ENCODE peak calls at places on chromosome 1, in four cellular contexts. S is nephron progenitor cell, P is GM10248, T is GM23338. Q is an unnamed sample.

GRCh38 chr1:72397786-72398185 is 115.4 kb upstream of the NEGR1 start:
- DNase-seq in P (no peak), S (no peak), T (no peak), Q (no peak)

GRCh38 chr1:11792106-11792505 is 13.7 kb downstream of the MTHFR start:
- DNase-seq in T (no peak), P (no peak), S (no peak), Q (no peak)

GRCh38 chr1:30786264-30786991 is 28.9 kb upstream of the LAPTM5 start:
- DNase-seq in P (no peak), T (no peak), S (no peak), Q (peak; percentile 73)

GRCh38 chr1:94531664-94532063 is 9.9 kb downstream of the F3 start:
- DNase-seq in T (no peak), S (no peak), P (no peak), Q (no peak)

GRCh38 chr1:15684468-15685283 is 556 bp downstream of the PLEKHM2 start:
- DNase-seq in P (peak; percentile 55), T (peak; percentile 54), S (peak; percentile 59), Q (peak; percentile 37)

GRCh38 chr1:101816262-101816661 is 180.5 kb downstream of the OLFM3 start:
- DNase-seq in T (no peak), P (no peak), S (no peak), Q (no peak)

GRCh38 chr1:244218220-244218619 is 167.1 kb downstream of the ZBTB18 start:
- DNase-seq in P (no peak), T (no peak), S (no peak), Q (no peak)

GRCh38 chr1:33599516-33600115 is 127.2 kb downstream of the ZSCAN20 start:
- DNase-seq in T (no peak), S (no peak), P (no peak), Q (no peak)

GRCh38 chr1:87684786-87685185 is 356.1 kb downstream of the LMO4 start:
- DNase-seq in T (peak; percentile 11), P (no peak), S (no peak), Q (no peak)

GRCh38 chr1:26459573-26460031 is 12.6 kb upstream of the HMGN2 start:
- DNase-seq in P (no peak), T (no peak), S (no peak), Q (no peak)

GRCh38 chr1:166857995-166858394 is 18.1 kb downstream of the TADA1 start:
- DNase-seq in P (no peak), S (no peak), T (no peak), Q (no peak)

GRCh38 chr1:41423511-41424191 is 60.8 kb downstream of the EDN2 start:
- DNase-seq in S (peak; percentile 51), P (no peak), T (peak; percentile 70), Q (no peak)

GRCh38 chr1:24286246-24287010 is 32.7 kb upstream of the GRHL3 start:
- DNase-seq in P (no peak), S (no peak), T (peak; percentile 89), Q (no peak)

GRCh38 chr1:168691541-168691940 is 37.5 kb downstream of the DPT start:
- DNase-seq in T (no peak), P (no peak), S (no peak), Q (no peak)

DNA sequence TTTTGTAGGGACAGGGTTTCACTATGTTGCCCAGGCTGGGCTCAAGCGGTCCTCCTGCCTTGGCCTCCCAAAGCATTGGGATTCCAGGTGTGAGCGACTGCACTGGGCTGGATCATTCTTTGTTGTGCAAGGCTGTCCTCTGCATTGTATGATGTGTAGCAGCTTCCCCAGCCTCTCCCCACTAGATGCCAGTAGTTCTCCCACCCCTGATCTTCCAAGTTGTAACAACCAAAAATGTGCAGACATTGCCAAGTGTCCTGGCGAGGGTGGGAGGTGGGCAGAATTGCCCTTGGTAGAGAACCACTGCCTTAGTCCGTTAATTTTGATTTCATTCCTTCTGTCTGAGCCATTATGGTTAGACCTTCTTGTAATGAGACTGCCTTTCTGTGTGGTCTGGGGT is 7.2 kb downstream of the GALNT2 start:
- DNase-seq in T (no peak), P (no peak), S (no peak), Q (no peak)
- TF ChIP-seq CTCF in T (peak; percentile 3), P (no peak), S (no peak), Q (no peak)

GRCh38 chr1:5644281-5645134 is 347.7 kb downstream of the NPHP4 start:
- DNase-seq in T (no peak), S (no peak), P (no peak), Q (no peak)

GRCh38 chr1:5638582-5638981 is 353.6 kb downstream of the NPHP4 start:
- DNase-seq in S (no peak), P (no peak), T (no peak), Q (no peak)

GRCh38 chr1:5639323-5639722 is 352.9 kb downstream of the NPHP4 start:
- DNase-seq in T (no peak), P (no peak), S (no peak), Q (no peak)

GRCh38 chr1:5643360-5644090 is 348.7 kb downstream of the NPHP4 start:
- DNase-seq in S (no peak), P (no peak), T (no peak), Q (no peak)

DNA sequence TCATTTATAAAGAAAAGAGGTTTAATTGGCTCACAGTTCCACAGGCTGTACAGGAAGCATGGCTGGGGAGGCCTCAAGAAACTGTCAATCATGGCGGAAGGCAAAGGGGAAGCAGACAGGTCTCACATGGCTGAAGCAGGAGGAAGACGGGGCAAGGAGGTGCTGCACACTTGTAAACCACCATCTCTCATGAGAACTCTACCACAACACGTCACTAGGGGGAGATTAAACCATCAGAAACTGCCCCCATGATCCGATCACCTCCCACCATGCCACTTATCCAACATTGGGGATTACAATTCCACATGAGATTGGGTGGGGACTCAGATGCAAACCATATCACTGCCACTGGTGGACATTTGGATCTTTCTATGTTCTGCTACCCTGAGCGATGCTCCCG is 351.4 kb downstream of the NPHP4 start:
- DNase-seq in T (peak; percentile 7), S (no peak), P (no peak), Q (no peak)
- TF ChIP-seq CTCF in T (no peak), S (no peak), P (no peak), Q (peak; percentile 46)

GRCh38 chr1:80656011-80656627 is 1144.6 kb upstream of the ADGRL2 start:
- DNase-seq in P (peak; percentile 6), T (peak; percentile 71), S (peak; percentile 3), Q (no peak)
- TF ChIP-seq CTCF in P (no peak), T (peak; percentile 43), S (peak; percentile 49), Q (peak; percentile 62)

GRCh38 chr1:92461364-92462097 is 25.2 kb downstream of the GFI1 start:
- DNase-seq in P (peak; percentile 55), T (no peak), S (no peak), Q (no peak)
- TF ChIP-seq CTCF in P (peak; percentile 12), T (no peak), S (no peak), Q (no peak)

DNA sequence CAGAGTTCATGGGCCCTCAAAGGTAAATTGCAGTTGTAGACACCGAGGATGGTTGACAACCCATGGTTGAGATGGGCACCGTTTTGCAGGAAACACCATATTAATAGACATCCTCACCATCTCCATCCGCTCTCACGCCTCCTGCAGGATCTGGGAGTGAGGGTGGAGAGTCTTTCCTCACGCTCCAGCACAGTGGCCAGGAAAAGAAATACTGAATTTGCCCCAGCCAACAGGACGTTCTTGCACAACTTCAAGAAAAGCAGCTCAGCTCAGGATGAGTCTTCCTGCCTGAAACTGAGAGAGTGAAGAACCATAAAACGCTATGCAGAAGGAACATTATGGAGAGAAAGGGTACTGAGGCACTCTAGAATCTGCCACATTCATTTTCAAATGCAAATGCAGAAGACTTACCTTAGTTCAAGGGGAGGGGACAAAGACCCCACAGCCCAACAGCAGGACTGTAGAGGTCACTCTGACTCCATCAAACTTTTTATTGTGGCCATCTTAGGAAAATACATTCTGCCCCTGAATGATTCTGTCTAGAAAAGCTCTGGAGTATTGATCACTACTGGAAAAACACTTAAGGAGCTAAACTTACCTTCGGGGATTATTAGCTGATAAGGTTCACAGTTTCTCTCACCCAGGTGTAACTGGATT is 9.3 kb downstream of the SLAMF8 start:
- DNase-seq in T (peak; percentile 16), S (no peak), P (no peak), Q (no peak)
- TF ChIP-seq CTCF in T (peak; percentile 46), S (no peak), P (no peak), Q (no peak)

DNA sequence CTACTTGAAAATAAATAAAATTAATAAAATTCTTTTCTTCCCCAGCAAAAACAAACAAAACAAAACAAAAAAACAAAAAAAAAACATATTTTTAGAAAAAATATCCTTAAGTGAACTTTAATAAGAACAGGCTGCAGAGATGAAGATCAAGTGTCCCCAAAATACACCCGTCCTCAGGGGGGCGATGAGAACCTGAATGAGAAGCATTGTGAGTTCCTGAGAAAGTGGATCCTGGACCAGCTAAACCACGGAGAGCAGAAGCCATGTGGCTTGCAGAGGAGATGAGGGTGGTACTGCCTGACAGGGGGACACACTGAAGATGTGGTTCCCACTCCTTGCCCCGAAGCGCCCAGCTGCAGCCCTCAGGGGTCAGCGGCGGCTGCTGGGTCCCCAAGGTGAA is 89.3 kb downstream of the ITPKB start:
- DNase-seq in T (peak; percentile 65), P (no peak), S (no peak), Q (no peak)
- TF ChIP-seq CTCF in T (peak; percentile 77), P (peak; percentile 30), S (no peak), Q (peak; percentile 33)

DNA sequence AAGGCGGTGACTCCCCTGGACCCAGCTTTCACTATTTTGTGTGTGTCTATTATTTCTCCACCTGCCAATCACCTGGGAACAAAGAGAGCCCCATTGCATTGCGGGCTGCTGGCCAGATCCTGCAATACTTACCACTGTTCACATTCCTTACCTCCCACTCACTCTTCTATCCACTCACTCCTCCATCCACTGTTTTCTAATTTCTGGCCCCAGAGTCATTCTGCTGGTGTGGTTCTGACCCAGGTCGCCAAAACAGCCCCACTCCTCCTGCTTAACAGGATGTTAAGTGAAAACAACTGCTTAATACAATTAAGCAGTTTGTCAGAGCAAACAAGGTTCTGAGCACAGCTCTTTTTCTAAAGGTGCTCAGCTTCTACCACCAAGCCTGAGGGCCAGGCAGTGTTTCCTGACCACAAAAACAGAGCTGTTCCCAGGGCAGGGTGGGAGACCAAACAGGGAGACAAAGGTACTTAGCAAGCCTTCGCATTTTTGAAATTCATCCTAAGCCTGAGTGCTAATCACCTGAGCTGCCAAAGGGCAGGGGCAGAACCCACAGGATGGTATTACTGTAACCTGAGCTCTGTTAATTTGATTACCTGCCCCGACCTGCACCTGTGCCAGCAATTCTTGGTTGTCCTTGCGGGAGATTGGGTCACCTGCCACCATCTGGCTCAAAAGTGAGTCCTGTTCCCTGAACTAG is 38.5 kb upstream of the EFCAB14 start:
- DNase-seq in P (no peak), S (no peak), T (peak; percentile 67), Q (no peak)
- TF ChIP-seq CTCF in P (no peak), S (no peak), T (no peak), Q (no peak)

Q was measured in neural crest cell.